ENCODE peak calls at places on chromosomes 16 and 17, in four cellular contexts. P is uterus, O is H1, R is tibial nerve. Q is an unnamed sample. For H3K4me1, the result is how much of the 10 kb centered on the place peaks cover.

GRCh38 chr16:77749415-77749814 is 27.1 kb downstream of the NUDT7 start:
- DNase-seq in R (no peak), P (no peak), O (no peak), Q (no peak)

GRCh38 chr17:76718516-76718915 is 7.8 kb upstream of the MXRA7 start:
- DNase-seq in P (no peak), R (no peak), O (no peak), Q (no peak)

GRCh38 chr16:85153656-85154091 is 41.4 kb upstream of the CIBAR2 start:
- DNase-seq in R (no peak), O (no peak), P (no peak), Q (peak)

GRCh38 chr17:3667366-3668278 is 756 bp downstream of the TAX1BP3 start:
- DNase-seq in R (peak), P (peak), O (no peak), Q (peak)

GRCh38 chr17:75428775-75429469 is 23.4 kb upstream of the GRB2 start:
- DNase-seq in O (no peak), R (no peak), P (no peak), Q (no peak)

GRCh38 chr17:78853926-78854394 is 13.3 kb upstream of the USP36 start:
- DNase-seq in O (no peak), P (no peak), R (no peak), Q (no peak)

GRCh38 chr17:55089955-55090573 is 121.5 kb downstream of the STXBP4 start:
- DNase-seq in R (no peak), P (no peak), O (no peak), Q (peak)

GRCh38 chr16:68790130-68790761 is 53.1 kb upstream of the TANGO6 start:
- DNase-seq in R (no peak), P (peak), O (no peak), Q (peak)

GRCh38 chr17:11551442-11551841 is 46.8 kb upstream of the DNAH9 start:
- DNase-seq in P (no peak), O (no peak), R (no peak), Q (no peak)

GRCh38 chr17:78294776-78295175 is 63.3 kb downstream of the TMEM235 start:
- DNase-seq in O (no peak), P (no peak), R (no peak), Q (no peak)

GRCh38 chr16:89373355-89374110 is 116.8 kb downstream of the ANKRD11 start:
- DNase-seq in R (no peak), P (no peak), O (no peak), Q (no peak)
- H3K4me1 ChIP-seq in R (under half), P (under half), O (under half), Q (under half)

GRCh38 chr16:19137201-19137601 is 23.4 kb downstream of the ITPRIPL2 start:
- DNase-seq in R (no peak), P (no peak), O (no peak), Q (no peak)
- TF ChIP-seq POLR2A in R (no peak), P (no peak), O (no peak), Q (no peak)

DNA sequence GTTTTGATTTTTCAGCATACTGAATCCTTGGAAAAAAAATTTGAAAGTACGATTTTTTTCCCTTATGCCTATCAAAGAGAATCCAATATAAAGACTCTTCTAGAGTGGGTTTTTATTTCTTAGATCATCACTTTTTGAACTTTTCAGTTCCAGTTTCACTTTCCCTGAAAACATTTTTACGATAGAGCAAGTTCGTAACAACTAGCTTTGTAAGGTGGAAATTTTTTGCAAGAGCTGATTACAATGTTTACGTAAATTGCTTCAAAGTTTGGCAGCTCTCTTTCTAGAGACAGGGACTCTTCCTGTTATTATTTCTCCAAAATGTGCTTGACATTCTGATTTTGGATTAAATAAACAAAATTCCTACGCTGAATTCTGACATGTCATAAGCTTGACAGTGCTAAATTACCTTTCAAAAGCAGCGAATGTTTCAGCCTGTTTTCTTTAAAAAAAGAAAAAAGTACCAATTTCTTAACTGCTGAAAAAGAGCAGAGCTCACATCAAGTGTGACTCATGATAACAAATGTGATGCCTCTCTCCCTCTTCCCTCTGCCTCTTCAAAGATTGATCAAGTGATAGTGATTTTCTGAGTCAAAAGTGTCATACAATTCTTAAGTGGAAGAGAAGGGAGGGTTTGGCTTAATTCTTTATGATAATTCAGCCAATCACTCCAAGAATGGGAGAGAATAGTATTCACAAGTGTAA is 175.2 kb downstream of the KCNJ2 start:
- DNase-seq in O (no peak), P (no peak), R (no peak), Q (no peak)
- H3K4me3 ChIP-seq in O (no peak), P (peak), R (peak), Q (no peak)

GRCh38 chr17:34487616-34488015 is 91.8 kb upstream of the TMEM132E start:
- DNase-seq in R (no peak), P (no peak), O (no peak), Q (no peak)
- H3K4me1 ChIP-seq in R (under half), P (under half), O (under half), Q (under half)

GRCh38 chr16:87216824-87217205 is 100.4 kb downstream of the C16orf95 start:
- DNase-seq in P (no peak), O (no peak), R (peak), Q (no peak)

GRCh38 chr16:87219287-87219909 is 97.8 kb downstream of the C16orf95 start:
- DNase-seq in R (no peak), O (no peak), P (no peak), Q (no peak)

GRCh38 chr16:87218281-87219055 is 98.7 kb downstream of the C16orf95 start:
- DNase-seq in O (no peak), R (no peak), P (no peak), Q (no peak)

GRCh38 chr16:87213536-87213935 is 103.7 kb downstream of the C16orf95 start:
- DNase-seq in R (no peak), P (no peak), O (no peak), Q (no peak)

GRCh38 chr16:87216148-87216823 is 100.9 kb downstream of the C16orf95 start:
- DNase-seq in O (no peak), P (no peak), R (peak), Q (no peak)
- TF ChIP-seq POLR2A in O (no peak), P (no peak), R (no peak), Q (no peak)

GRCh38 chr16:19066988-19067348 is 446 bp upstream of the COQ7 start:
- DNase-seq in O (no peak), R (no peak), P (no peak), Q (no peak)
- H3K4me3 ChIP-seq in O (peak), R (peak), P (peak), Q (no peak)